ENCODE peak calls at places on chromosomes 11 and 22, in four cellular contexts. One of them, this sample, is unnamed.

GRCh38 chr11:3003396-3004231 is 11.5 kb upstream of the NAP1L4 start:
- DNase-seq in activated T-cell treated with anti-CD3 and anti-CD28 coated beads, Interleukin-2, amount 50 U/mL, for 72 hours: no peak
- DNase-seq in amygdala: no peak
- DNase-seq in activated naive CD4-positive, alpha-beta T cell treated with Interleukin-2 at 50 U/mL for 16 hours: no peak
- DNase-seq in this sample: peak

GRCh38 chr11:2518112-2518982 is 73.5 kb downstream of the KCNQ1 start:
- DNase-seq in amygdala: no peak
- DNase-seq in activated naive CD4-positive, alpha-beta T cell treated with Interleukin-2 at 50 U/mL for 16 hours: peak
- DNase-seq in activated T-cell treated with anti-CD3 and anti-CD28 coated beads, Interleukin-2, amount 50 U/mL, for 72 hours: no peak
- DNase-seq in this sample: peak

GRCh38 chr22:35674335-35674734 is 26.1 kb downstream of the APOL6 start:
- DNase-seq in amygdala: no peak
- DNase-seq in activated T-cell treated with anti-CD3 and anti-CD28 coated beads, Interleukin-2, amount 50 U/mL, for 72 hours: no peak
- DNase-seq in activated naive CD4-positive, alpha-beta T cell treated with Interleukin-2 at 50 U/mL for 16 hours: no peak
- DNase-seq in this sample: no peak

GRCh38 chr22:31107206-31108118 is at the start of gene SELENOM:
- DNase-seq in activated naive CD4-positive, alpha-beta T cell treated with Interleukin-2 at 50 U/mL for 16 hours: peak
- DNase-seq in activated T-cell treated with anti-CD3 and anti-CD28 coated beads, Interleukin-2, amount 50 U/mL, for 72 hours: peak
- DNase-seq in amygdala: peak
- DNase-seq in this sample: peak

GRCh38 chr11:44437122-44437521 is 127.2 kb upstream of the ALX4 start:
- DNase-seq in activated T-cell treated with anti-CD3 and anti-CD28 coated beads, Interleukin-2, amount 50 U/mL, for 72 hours: no peak
- DNase-seq in amygdala: no peak
- DNase-seq in activated naive CD4-positive, alpha-beta T cell treated with Interleukin-2 at 50 U/mL for 16 hours: no peak
- DNase-seq in this sample: no peak

GRCh38 chr11:18492888-18493287 is 33.9 kb downstream of the TSG101 start:
- DNase-seq in activated naive CD4-positive, alpha-beta T cell treated with Interleukin-2 at 50 U/mL for 16 hours: no peak
- DNase-seq in activated T-cell treated with anti-CD3 and anti-CD28 coated beads, Interleukin-2, amount 50 U/mL, for 72 hours: no peak
- DNase-seq in amygdala: no peak
- DNase-seq in this sample: no peak

GRCh38 chr11:128424271-128424709 is 163.1 kb downstream of the ETS1 start:
- DNase-seq in amygdala: no peak
- DNase-seq in activated T-cell treated with anti-CD3 and anti-CD28 coated beads, Interleukin-2, amount 50 U/mL, for 72 hours: no peak
- DNase-seq in activated naive CD4-positive, alpha-beta T cell treated with Interleukin-2 at 50 U/mL for 16 hours: no peak
- DNase-seq in this sample: no peak

GRCh38 chr11:66950113-66950535 is 8.1 kb downstream of the PC start:
- DNase-seq in activated naive CD4-positive, alpha-beta T cell treated with Interleukin-2 at 50 U/mL for 16 hours: peak
- DNase-seq in amygdala: no peak
- DNase-seq in activated T-cell treated with anti-CD3 and anti-CD28 coated beads, Interleukin-2, amount 50 U/mL, for 72 hours: peak
- DNase-seq in this sample: peak

GRCh38 chr11:81874627-81875026 is 859.0 kb downstream of the FAM181B start:
- DNase-seq in activated T-cell treated with anti-CD3 and anti-CD28 coated beads, Interleukin-2, amount 50 U/mL, for 72 hours: no peak
- DNase-seq in amygdala: no peak
- DNase-seq in activated naive CD4-positive, alpha-beta T cell treated with Interleukin-2 at 50 U/mL for 16 hours: no peak
- DNase-seq in this sample: no peak

GRCh38 chr22:39471421-39472141 is 14.8 kb downstream of the MGAT3 start:
- DNase-seq in activated naive CD4-positive, alpha-beta T cell treated with Interleukin-2 at 50 U/mL for 16 hours: no peak
- DNase-seq in activated T-cell treated with anti-CD3 and anti-CD28 coated beads, Interleukin-2, amount 50 U/mL, for 72 hours: peak
- DNase-seq in amygdala: no peak
- DNase-seq in this sample: no peak

GRCh38 chr11:88293931-88294330 is 43.6 kb downstream of the CTSC start:
- DNase-seq in activated naive CD4-positive, alpha-beta T cell treated with Interleukin-2 at 50 U/mL for 16 hours: no peak
- DNase-seq in amygdala: no peak
- DNase-seq in activated T-cell treated with anti-CD3 and anti-CD28 coated beads, Interleukin-2, amount 50 U/mL, for 72 hours: no peak
- DNase-seq in this sample: no peak

GRCh38 chr11:41849250-41849649 is 389.8 kb upstream of the LRRC4C start:
- DNase-seq in amygdala: no peak
- DNase-seq in activated T-cell treated with anti-CD3 and anti-CD28 coated beads, Interleukin-2, amount 50 U/mL, for 72 hours: no peak
- DNase-seq in activated naive CD4-positive, alpha-beta T cell treated with Interleukin-2 at 50 U/mL for 16 hours: no peak
- DNase-seq in this sample: no peak

GRCh38 chr11:23313001-23313400 is 452.7 kb upstream of the CCDC179 start:
- DNase-seq in activated T-cell treated with anti-CD3 and anti-CD28 coated beads, Interleukin-2, amount 50 U/mL, for 72 hours: no peak
- DNase-seq in activated naive CD4-positive, alpha-beta T cell treated with Interleukin-2 at 50 U/mL for 16 hours: no peak
- DNase-seq in amygdala: no peak
- DNase-seq in this sample: no peak

GRCh38 chr11:2099523-2100316 is 39.5 kb downstream of the IGF2 start:
- DNase-seq in activated naive CD4-positive, alpha-beta T cell treated with Interleukin-2 at 50 U/mL for 16 hours: no peak
- DNase-seq in activated T-cell treated with anti-CD3 and anti-CD28 coated beads, Interleukin-2, amount 50 U/mL, for 72 hours: no peak
- DNase-seq in amygdala: no peak
- DNase-seq in this sample: peak

GRCh38 chr11:35343033-35343598 is 76.2 kb downstream of the SLC1A2 start:
- DNase-seq in activated T-cell treated with anti-CD3 and anti-CD28 coated beads, Interleukin-2, amount 50 U/mL, for 72 hours: peak
- DNase-seq in activated naive CD4-positive, alpha-beta T cell treated with Interleukin-2 at 50 U/mL for 16 hours: peak
- DNase-seq in amygdala: no peak
- DNase-seq in this sample: no peak

GRCh38 chr11:34356918-34357645 is 728 bp downstream of the ABTB2 start:
- DNase-seq in amygdala: peak
- DNase-seq in activated T-cell treated with anti-CD3 and anti-CD28 coated beads, Interleukin-2, amount 50 U/mL, for 72 hours: peak
- DNase-seq in activated naive CD4-positive, alpha-beta T cell treated with Interleukin-2 at 50 U/mL for 16 hours: peak
- DNase-seq in this sample: peak

GRCh38 chr11:119175493-119176077 is 7.1 kb downstream of the NLRX1 start:
- DNase-seq in amygdala: no peak
- DNase-seq in activated naive CD4-positive, alpha-beta T cell treated with Interleukin-2 at 50 U/mL for 16 hours: no peak
- DNase-seq in activated T-cell treated with anti-CD3 and anti-CD28 coated beads, Interleukin-2, amount 50 U/mL, for 72 hours: no peak
- DNase-seq in this sample: no peak

GRCh38 chr11:114170226-114170625 is 110.7 kb downstream of the ZBTB16 start:
- DNase-seq in activated naive CD4-positive, alpha-beta T cell treated with Interleukin-2 at 50 U/mL for 16 hours: no peak
- DNase-seq in amygdala: no peak
- DNase-seq in activated T-cell treated with anti-CD3 and anti-CD28 coated beads, Interleukin-2, amount 50 U/mL, for 72 hours: no peak
- DNase-seq in this sample: no peak